ENCODE peak calls at places on chromosomes 7 and 10, in four cellular contexts. G, P, A and V are unnamed samples.

GRCh38 chr7:110673148-110673547 is 417.8 kb upstream of the LRRN3 start:
- DNase-seq in G (no peak), P (no peak), A (no peak), V (no peak)

GRCh38 chr7:131602304-131602993 is 46.0 kb upstream of the PODXL start:
- DNase-seq in P (no peak), A (no peak), G (no peak), V (no peak)

GRCh38 chr10:128064615-128065580 is 61.3 kb downstream of the MKI67 start:
- DNase-seq in A (peak; percentile 68), G (peak; percentile 95), P (no peak), V (peak; percentile 87)

GRCh38 chr7:24877790-24878311 is 102.1 kb downstream of the OSBPL3 start:
- DNase-seq in A (no peak), P (no peak), G (no peak), V (no peak)

GRCh38 chr7:22776964-22777363 is 45.7 kb downstream of the TOMM7 start:
- DNase-seq in A (no peak), P (no peak), G (no peak), V (no peak)

GRCh38 chr7:111098011-111098925 is 7.3 kb downstream of the LRRN3 start:
- DNase-seq in G (peak; percentile 41), A (peak; percentile 19), P (peak; percentile 64), V (no peak)

GRCh38 chr7:151388007-151388297 is 21.9 kb downstream of the WDR86 start:
- DNase-seq in A (no peak), P (no peak), G (no peak), V (no peak)

GRCh38 chr10:131899695-131900349 is 986 bp upstream of the PPP2R2D start:
- DNase-seq in G (no peak), A (no peak), P (no peak), V (no peak)

GRCh38 chr7:151838861-151839381 is 38.0 kb downstream of the PRKAG2 start:
- DNase-seq in G (peak; percentile 31), P (no peak), A (peak; percentile 49), V (peak; percentile 75)